ENCODE peak calls at places on chromosomes 1 and 21, in five cellular contexts. J, G, E, O and V are unnamed samples.

GRCh38 chr1:34113887-34114286 is 51.1 kb downstream of the CSMD2 start:
- DNase-seq in J (no peak), G (no peak), E (no peak), O (no peak), V (no peak)

GRCh38 chr1:32533792-32534327 is 5.4 kb upstream of the ZBTB8A start:
- DNase-seq in J (no peak), G (no peak), E (no peak), O (peak), V (no peak)

GRCh38 chr21:33028759-33029511 is 3.2 kb downstream of the OLIG2 start:
- DNase-seq in J (no peak), G (no peak), E (no peak), O (no peak), V (no peak)

GRCh38 chr1:181390350-181391080 is 92.8 kb upstream of the CACNA1E start:
- DNase-seq in J (no peak), G (no peak), E (no peak), O (no peak), V (no peak)

GRCh38 chr1:62178372-62178771 is 16.3 kb upstream of the L1TD1 start:
- DNase-seq in J (no peak), G (no peak), E (no peak), O (no peak), V (no peak)

GRCh38 chr1:41919131-41919530 is 409 bp upstream of the HIVEP3 start:
- DNase-seq in J (no peak), G (no peak), E (no peak), O (no peak), V (no peak)

GRCh38 chr21:45383111-45383614 is 21.8 kb upstream of the COL18A1 start:
- DNase-seq in J (peak), G (no peak), E (no peak), O (peak), V (no peak)

GRCh38 chr1:7373251-7373650 is 397.8 kb upstream of the VAMP3 start:
- DNase-seq in J (no peak), G (no peak), E (no peak), O (peak), V (no peak)

GRCh38 chr1:101302831-101303511 is 66.2 kb downstream of the S1PR1 start:
- DNase-seq in J (no peak), G (no peak), E (no peak), O (no peak), V (no peak)

GRCh38 chr1:212686591-212686990 is 13.0 kb downstream of the BATF3 start:
- DNase-seq in J (no peak), G (no peak), E (no peak), O (no peak), V (no peak)

GRCh38 chr1:68459796-68460195 is 10.0 kb upstream of the RPE65 start:
- DNase-seq in J (no peak), G (no peak), E (peak), O (no peak), V (no peak)

GRCh38 chr1:61589382-61589765 is 135.6 kb downstream of the TM2D1 start:
- DNase-seq in J (no peak), G (no peak), E (no peak), O (no peak), V (no peak)

GRCh38 chr1:59357645-59358044 is 60.8 kb downstream of the FGGY start:
- DNase-seq in J (no peak), G (no peak), E (no peak), O (no peak), V (no peak)

GRCh38 chr1:59350521-59350920 is 53.6 kb downstream of the FGGY start:
- DNase-seq in J (no peak), G (no peak), E (no peak), O (no peak), V (no peak)

GRCh38 chr1:59355361-59355760 is 58.5 kb downstream of the FGGY start:
- DNase-seq in J (no peak), G (no peak), E (no peak), O (no peak), V (no peak)

GRCh38 chr1:59353453-59353852 is 56.6 kb downstream of the FGGY start:
- DNase-seq in J (no peak), G (no peak), E (no peak), O (no peak), V (no peak)

GRCh38 chr1:59354754-59355337 is 58.0 kb downstream of the FGGY start:
- DNase-seq in J (no peak), G (no peak), E (no peak), O (no peak), V (no peak)
- TF ChIP-seq CTCF in J (no peak), G (no peak), E (no peak), O (no peak), V (no peak)

GRCh38 chr1:84298688-84299535 is 2.6 kb upstream of the SAMD13 start:
- DNase-seq in J (peak), G (peak), E (peak), O (peak), V (peak)
- H3K27ac ChIP-seq in J (peak), G (no peak), E (peak), O (peak), V (peak)

DNA sequence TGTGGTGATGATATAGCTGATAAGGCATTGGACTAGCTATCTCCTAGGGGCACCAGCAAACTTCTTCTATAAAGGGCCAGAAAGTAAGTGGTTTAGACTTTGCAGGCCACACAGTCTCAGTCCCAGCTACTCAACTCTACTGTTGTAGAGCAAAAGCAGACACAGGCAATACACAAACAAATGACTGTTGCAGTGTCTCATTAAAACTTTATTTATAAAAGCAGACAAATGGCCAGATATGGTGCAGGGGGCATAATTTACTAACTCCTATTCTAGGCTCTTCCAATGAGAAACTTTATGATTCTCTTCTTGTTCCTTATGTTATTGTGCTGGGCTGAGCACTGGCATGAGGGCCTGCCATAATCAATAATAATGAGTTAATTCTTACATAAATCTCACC is 176.8 kb upstream of the POU3F1 start:
- DNase-seq in J (no peak), G (no peak), E (no peak), O (no peak), V (no peak)
- TF ChIP-seq CTCF in J (no peak), G (no peak), E (no peak), O (no peak), V (no peak)

GRCh38 chr1:66373072-66373685 is 160.8 kb upstream of the SGIP1 start:
- DNase-seq in J (no peak), G (no peak), E (no peak), O (no peak), V (no peak)

GRCh38 chr1:66368261-66368660 is 165.7 kb upstream of the SGIP1 start:
- DNase-seq in J (no peak), G (no peak), E (no peak), O (no peak), V (no peak)

GRCh38 chr1:66372522-66373071 is 161.4 kb upstream of the SGIP1 start:
- DNase-seq in J (no peak), G (no peak), E (no peak), O (no peak), V (no peak)

GRCh38 chr1:66371233-66372005 is 162.5 kb upstream of the SGIP1 start:
- DNase-seq in J (no peak), G (no peak), E (peak), O (no peak), V (no peak)

DNA sequence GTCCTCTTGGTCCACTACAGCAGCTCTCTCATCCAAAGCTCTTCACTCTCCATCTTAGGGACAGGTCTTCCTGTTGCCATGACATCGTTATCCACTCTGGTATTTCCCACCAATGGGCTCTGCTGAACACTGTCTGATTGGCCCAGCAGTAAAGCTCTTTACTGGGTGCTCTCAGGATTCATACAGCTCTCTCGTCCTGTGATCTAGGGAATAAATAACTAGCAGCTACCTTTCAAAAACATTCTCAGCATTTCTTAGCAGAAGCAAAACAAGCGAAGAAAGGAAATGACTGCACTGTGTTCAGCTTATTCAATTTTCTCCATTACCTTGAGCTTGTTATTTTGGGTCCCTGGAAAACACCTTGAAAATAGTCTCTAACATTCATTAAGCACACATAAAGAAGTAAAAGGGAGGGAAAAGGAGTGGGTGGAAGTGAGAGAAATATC is 163.5 kb upstream of the SGIP1 start:
- DNase-seq in J (no peak), G (no peak), E (no peak), O (no peak), V (no peak)
- H3K27ac ChIP-seq in J (no peak), G (no peak), E (no peak), O (peak), V (no peak)

DNA sequence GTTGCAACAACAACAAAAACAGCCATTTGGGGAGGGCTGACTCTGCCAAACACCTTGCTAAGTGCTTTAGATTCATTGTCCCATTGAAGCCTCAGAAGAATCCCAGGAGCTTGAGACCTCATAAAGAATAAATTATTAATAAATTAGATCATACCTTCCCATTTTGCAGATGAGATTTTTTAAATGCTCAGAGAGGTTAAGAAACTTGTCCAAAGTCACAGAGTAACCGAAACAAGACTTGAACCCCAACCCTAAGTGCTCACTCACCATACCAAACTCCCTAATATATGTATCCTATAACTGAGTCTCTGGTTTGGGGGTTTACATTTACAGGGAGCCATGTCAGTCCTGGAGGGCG is 3.6 kb downstream of the CRYBG2 start:
- DNase-seq in J (no peak), G (no peak), E (no peak), O (no peak), V (no peak)
- TF ChIP-seq CTCF in J (no peak), G (no peak), E (no peak), O (no peak), V (no peak)

GRCh38 chr1:203546274-203546673 is 52.3 kb downstream of the OPTC start:
- DNase-seq in J (no peak), G (no peak), E (no peak), O (no peak), V (no peak)

GRCh38 chr1:203545032-203545816 is 51.3 kb downstream of the OPTC start:
- DNase-seq in J (no peak), G (no peak), E (no peak), O (no peak), V (no peak)

GRCh38 chr1:203548917-203549708 is 55.2 kb downstream of the OPTC start:
- DNase-seq in J (no peak), G (no peak), E (no peak), O (no peak), V (no peak)

GRCh38 chr1:203547147-203547546 is 53.2 kb downstream of the OPTC start:
- DNase-seq in J (no peak), G (no peak), E (no peak), O (no peak), V (no peak)

DNA sequence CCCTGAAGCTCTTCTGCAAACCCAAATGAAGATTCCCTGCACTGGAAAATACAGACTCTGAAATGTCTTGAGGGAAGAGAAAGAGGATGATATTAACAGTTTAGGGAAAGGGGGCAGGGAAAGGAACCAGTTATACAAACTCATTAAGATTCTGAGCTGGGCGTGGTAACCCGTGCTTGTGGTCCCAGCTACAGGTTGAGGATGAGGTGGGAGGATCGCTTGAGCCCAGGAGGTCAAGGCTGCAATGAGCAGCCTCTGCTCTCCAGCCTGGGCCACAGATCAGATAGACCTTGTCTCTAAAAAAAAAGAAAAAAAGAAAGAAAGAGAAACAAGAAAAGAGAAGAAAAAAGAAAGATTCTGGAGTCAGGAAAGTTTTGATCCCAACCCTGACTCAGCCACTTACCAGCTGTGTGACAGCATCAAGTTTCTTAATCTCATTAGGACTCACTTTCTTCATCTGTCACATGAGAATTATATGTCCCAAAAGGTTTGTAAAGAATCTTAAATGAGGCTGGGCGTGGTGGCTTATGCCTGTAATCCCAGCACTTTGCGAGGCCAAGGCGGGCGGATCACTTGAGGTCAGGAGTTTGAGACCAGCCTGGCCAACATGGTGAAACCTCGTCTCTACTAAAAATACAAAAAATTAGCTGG is 53.9 kb downstream of the OPTC start:
- DNase-seq in J (no peak), G (no peak), E (no peak), O (no peak), V (no peak)
- H3K27ac ChIP-seq in J (no peak), G (no peak), E (no peak), O (no peak), V (no peak)